ENCODE peak calls at places on chromosomes 13 and 19, in six cellular contexts. J, S, A, D, I and L are unnamed samples. For H3K4me1, the result is how much of the 10 kb centered on the place peaks cover.

GRCh38 chr19:18300930-18301717 is 19.7 kb upstream of the JUND start:
- DNase-seq in A (peak), S (peak), J (peak), I (peak), D (no peak), L (no peak)

GRCh38 chr13:79353698-79354097 is 52.4 kb downstream of the RBM26 start:
- DNase-seq in I (no peak), D (no peak), A (no peak), S (no peak), J (no peak), L (no peak)

GRCh38 chr13:48783181-48783630 is 129.5 kb downstream of the CYSLTR2 start:
- DNase-seq in D (no peak), S (peak), J (no peak), I (peak), A (peak), L (peak)

GRCh38 chr19:41386442-41386841 is 10.1 kb downstream of the TMEM91 start:
- DNase-seq in J (no peak), D (no peak), A (no peak), I (no peak), S (no peak), L (no peak)

GRCh38 chr19:19464339-19465098 is 50.8 kb downstream of the TSSK6 start:
- DNase-seq in I (no peak), J (peak), S (no peak), A (peak), D (no peak), L (peak)

GRCh38 chr19:3969435-3970312 is 1.2 kb downstream of the DAPK3 start:
- DNase-seq in J (peak), D (no peak), S (peak), I (peak), A (no peak), L (no peak)

GRCh38 chr19:45553464-45553863 is 31.1 kb downstream of the OPA3 start:
- DNase-seq in I (no peak), D (no peak), S (no peak), A (peak), J (no peak), L (peak)

GRCh38 chr19:42095814-42096230 is 19.9 kb downstream of the ZNF574 start:
- DNase-seq in J (no peak), S (no peak), I (no peak), D (no peak), A (no peak), L (no peak)

GRCh38 chr19:19866599-19867248 is 1.0 kb downstream of the ZNF253 start:
- DNase-seq in J (no peak), D (peak), S (no peak), A (peak), I (no peak), L (no peak)

GRCh38 chr19:44303976-44304568 is 753 bp downstream of the ZNF235 start:
- DNase-seq in D (no peak), A (peak), I (no peak), S (peak), J (no peak), L (no peak)

GRCh38 chr13:91058066-91058465 is 289.4 kb upstream of the MIR17HG start:
- DNase-seq in J (peak), S (peak), I (no peak), A (no peak), D (no peak), L (no peak)

GRCh38 chr13:112444001-112444311 is 67.8 kb downstream of the SPACA7 start:
- DNase-seq in J (peak), S (peak), I (peak), D (no peak), A (peak), L (peak)

GRCh38 chr13:65725001-65725400 is 1505.1 kb downstream of the PCDH9 start:
- DNase-seq in J (no peak), I (no peak), A (no peak), S (no peak), D (no peak), L (no peak)

GRCh38 chr19:49499030-49499670 is 2.9 kb downstream of the RPS11 start:
- DNase-seq in J (no peak), S (no peak), I (no peak), A (no peak), D (no peak), L (no peak)

GRCh38 chr19:31214086-31214485 is 135.2 kb downstream of the TSHZ3 start:
- DNase-seq in I (peak), A (peak), S (peak), J (no peak), D (peak), L (no peak)

GRCh38 chr19:8335343-8336071 is 7.6 kb downstream of the KANK3 start:
- DNase-seq in J (no peak), I (no peak), D (no peak), A (no peak), S (no peak), L (no peak)

GRCh38 chr19:17659996-17660395 is 28.2 kb downstream of the UNC13A start:
- DNase-seq in A (no peak), D (no peak), J (no peak), S (no peak), I (no peak), L (no peak)

GRCh38 chr19:29176981-29177754 is 35.8 kb downstream of the UQCRFS1 start:
- DNase-seq in S (no peak), A (no peak), J (no peak), I (no peak), D (no peak), L (no peak)

GRCh38 chr13:71866173-71867091 is 572 bp downstream of the DACH1 start:
- DNase-seq in I (peak), S (no peak), A (peak), J (no peak), D (no peak), L (peak)

GRCh38 chr13:80224468-80224867 is 116.5 kb downstream of the SPRY2 start:
- DNase-seq in A (no peak), J (no peak), I (no peak), S (peak), D (no peak), L (no peak)

GRCh38 chr13:114213980-114214379 is 20.7 kb upstream of the CDC16 start:
- DNase-seq in J (no peak), D (no peak), I (no peak), S (no peak), A (no peak), L (no peak)

GRCh38 chr19:18450934-18451836 is 13.3 kb upstream of the ISYNA1 start:
- DNase-seq in A (peak), S (peak), I (peak), J (peak), D (peak), L (peak)

GRCh38 chr19:43437712-43438111 is 23.0 kb downstream of the TEX101 start:
- DNase-seq in J (no peak), D (no peak), I (no peak), A (no peak), S (no peak), L (no peak)

GRCh38 chr13:78649997-78650724 is 8.8 kb downstream of the OBI1 start:
- DNase-seq in J (no peak), I (no peak), A (no peak), D (no peak), S (no peak), L (no peak)

GRCh38 chr13:51721485-51721884 is 82.5 kb downstream of the DHRS12 start:
- DNase-seq in J (no peak), I (peak), A (peak), S (no peak), D (no peak), L (no peak)

GRCh38 chr13:39684531-39685137 is 29.2 kb downstream of the COG6 start:
- DNase-seq in I (no peak), A (no peak), J (no peak), D (no peak), S (peak), L (no peak)

GRCh38 chr19:50558039-50558438 is 10.2 kb downstream of the LRRC4B start:
- DNase-seq in S (no peak), J (no peak), A (no peak), D (no peak), I (no peak), L (no peak)
- H3K4me1 ChIP-seq in S (under half), J (under half), A (under half), D (under half), I (under half), L (under half)

GRCh38 chr19:55248166-55248675 is 10.6 kb downstream of the PPP6R1 start:
- DNase-seq in J (no peak), A (no peak), D (no peak), I (no peak), S (no peak), L (no peak)
- H3K4me1 ChIP-seq in J (under half), A (under half), D (under half), I (under half), S (under half), L (under half)

DNA sequence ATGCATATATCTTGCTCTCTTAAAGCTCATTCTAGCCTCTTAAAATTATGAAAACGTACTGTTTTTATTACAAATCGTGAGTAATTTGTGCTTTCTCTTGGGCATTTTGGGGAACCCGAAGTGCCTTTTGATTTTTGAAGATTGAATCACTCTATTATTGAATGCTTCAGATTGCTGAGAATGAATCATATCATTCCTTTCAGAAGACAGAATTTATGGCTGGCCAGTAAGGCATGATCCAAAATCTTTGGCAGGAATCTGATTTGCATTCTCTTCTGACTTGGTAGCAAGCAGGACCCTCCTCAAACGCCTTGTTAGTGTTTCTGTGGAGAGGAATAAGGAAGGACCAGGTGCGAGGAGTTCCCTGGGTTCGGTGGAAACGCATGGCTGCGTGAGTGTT is 49.5 kb downstream of the STARD13 start:
- DNase-seq in D (no peak), S (peak), I (no peak), A (no peak), J (no peak), L (no peak)
- H3K4me1 ChIP-seq in D (under half), S (under half), I (under half), A (under half), J (under half), L (under half)

GRCh38 chr19:47723573-47723923 is 10.3 kb downstream of the EHD2 start:
- DNase-seq in I (peak), A (peak), S (peak), D (no peak), J (peak), L (peak)

GRCh38 chr19:47729799-47730520 is 15.4 kb upstream of the NOP53 start:
- DNase-seq in S (peak), A (peak), J (peak), D (no peak), I (peak), L (peak)

GRCh38 chr19:47729468-47729798 is 15.9 kb upstream of the NOP53 start:
- DNase-seq in J (peak), A (peak), S (peak), D (no peak), I (peak), L (peak)

GRCh38 chr19:47725759-47726401 is 12.7 kb downstream of the EHD2 start:
- DNase-seq in I (no peak), A (peak), J (no peak), D (no peak), S (no peak), L (no peak)

DNA sequence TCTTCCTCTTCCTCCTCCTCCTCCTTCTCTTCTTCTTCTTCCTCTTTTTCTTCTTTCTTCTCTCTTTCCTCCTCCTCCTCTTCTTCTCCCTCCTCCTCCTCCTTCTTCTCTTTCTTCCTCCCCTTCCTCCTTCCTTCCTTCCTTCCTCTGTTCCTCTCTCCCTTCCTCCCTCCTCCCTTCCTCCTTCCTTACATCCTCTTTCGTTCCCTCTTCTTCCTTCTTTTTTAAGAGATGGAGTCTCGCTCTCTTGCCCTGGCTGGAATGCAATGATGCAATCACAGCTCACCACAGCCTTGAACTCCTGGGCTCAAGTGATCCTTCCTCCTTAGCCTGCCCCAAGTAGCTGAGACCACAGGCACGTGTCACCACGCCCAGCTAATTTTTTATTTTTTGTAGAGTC is 13.2 kb downstream of the EHD2 start:
- DNase-seq in I (no peak), S (no peak), D (no peak), J (no peak), A (no peak), L (no peak)
- H3K4me1 ChIP-seq in I (half or more), S (under half), D (under half), J (under half), A (under half), L (under half)

DNA sequence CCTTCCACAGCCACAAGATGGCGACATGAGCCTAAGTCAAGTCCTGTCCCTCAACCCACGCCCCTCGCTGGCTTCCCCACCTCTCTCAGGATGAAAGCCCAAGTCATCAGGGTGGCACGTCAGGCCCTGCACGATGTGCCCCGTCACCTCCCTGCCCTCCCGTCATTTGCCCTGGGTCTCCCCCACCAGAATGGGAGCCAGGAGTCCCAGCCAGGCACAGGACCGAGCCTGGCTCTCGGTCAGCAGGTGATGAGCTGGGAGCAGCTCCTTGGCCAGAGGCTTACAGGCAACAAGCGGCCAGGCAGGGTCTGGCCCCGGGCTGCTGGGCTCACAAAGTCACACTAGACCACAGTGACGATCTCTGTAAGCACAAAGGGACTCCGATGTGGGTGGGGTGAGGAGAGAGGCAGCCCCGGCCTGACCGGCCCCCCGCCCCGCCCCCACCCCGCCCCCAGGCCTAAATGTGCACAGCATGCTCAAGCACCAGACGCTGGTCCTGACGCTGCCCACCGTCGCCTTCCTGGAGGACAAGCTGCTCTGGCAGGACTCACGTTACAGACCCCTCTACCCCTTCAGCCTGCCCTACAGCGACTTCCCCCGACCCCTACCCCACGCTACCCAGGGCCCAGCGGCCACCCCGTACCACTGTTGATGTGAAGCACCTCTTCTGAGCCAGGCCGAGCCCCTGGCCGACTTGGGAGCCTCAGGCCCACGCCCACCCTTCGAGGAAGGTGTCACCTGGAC is 7.3 kb downstream of the MRPL4 start:
- DNase-seq in S (peak), A (peak), I (peak), D (peak), J (peak), L (peak)
- H3K4me1 ChIP-seq in S (under half), A (under half), I (under half), D (under half), J (under half), L (under half)

DNA sequence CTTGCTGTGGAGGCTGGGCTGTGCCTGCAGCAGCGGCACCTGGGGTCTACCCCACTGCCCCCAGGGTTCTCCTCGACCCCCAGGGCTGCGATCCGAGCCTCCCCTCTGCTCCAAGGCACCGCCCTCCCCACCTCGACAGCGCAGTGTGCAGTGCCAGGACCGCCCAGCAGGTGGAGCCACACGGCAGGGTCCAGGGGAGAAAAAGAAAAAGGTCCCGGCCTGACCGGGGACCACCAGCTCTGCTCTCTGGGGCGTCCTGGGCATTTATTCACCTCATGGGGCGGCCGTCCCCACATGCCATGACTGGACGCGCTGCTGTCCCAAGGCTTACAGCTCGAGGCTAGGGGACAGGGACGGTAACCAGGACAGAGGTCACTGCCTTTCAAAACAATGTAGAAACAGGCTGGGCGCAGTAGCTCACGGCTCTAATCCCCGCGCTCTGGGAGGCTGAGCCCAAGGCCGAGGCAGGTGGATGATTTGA is 10.6 kb downstream of the REXO1 start:
- DNase-seq in A (no peak), J (no peak), I (no peak), D (peak), S (peak), L (peak)
- H3K4me1 ChIP-seq in A (under half), J (under half), I (half or more), D (under half), S (under half), L (under half)

GRCh38 chr19:5959260-5960004 is 18.5 kb downstream of the RANBP3 start:
- DNase-seq in D (no peak), I (no peak), S (no peak), J (no peak), A (no peak), L (no peak)
- H3K4me1 ChIP-seq in D (half or more), I (half or more), S (under half), J (under half), A (half or more), L (half or more)

GRCh38 chr13:44305216-44305615 is 68.4 kb upstream of the SERP2 start:
- DNase-seq in A (no peak), I (no peak), D (no peak), J (no peak), S (no peak), L (no peak)
- H3K4me1 ChIP-seq in A (under half), I (half or more), D (under half), J (under half), S (half or more), L (under half)